ENCODE peak calls at places on chromosomes 6 and 20, in seven cellular contexts. One of them, this sample, is unnamed.

GRCh38 chr20:23770384-23770783 is 19.6 kb upstream of the CST1 start:
- DNase-seq in NCI-H226: no peak
- DNase-seq in A549: no peak
- DNase-seq in NCI-H1436: no peak
- DNase-seq in foreskin keratinocyte: no peak
- DNase-seq in foreskin fibroblast: no peak
- DNase-seq in head of caudate nucleus: no peak
- DNase-seq in this sample: no peak

GRCh38 chr6:108750801-108751200 is 97.4 kb upstream of the ARMC2 start:
- DNase-seq in NCI-H226: no peak
- DNase-seq in NCI-H1436: no peak
- DNase-seq in foreskin fibroblast: no peak
- DNase-seq in foreskin keratinocyte: no peak
- DNase-seq in head of caudate nucleus: no peak
- DNase-seq in A549: no peak
- DNase-seq in this sample: no peak

GRCh38 chr20:6492396-6493055 is 275.0 kb upstream of the BMP2 start:
- DNase-seq in NCI-H226: no peak
- DNase-seq in foreskin fibroblast: no peak
- DNase-seq in NCI-H1436: no peak
- DNase-seq in head of caudate nucleus: no peak
- DNase-seq in foreskin keratinocyte: peak
- DNase-seq in A549: no peak
- DNase-seq in this sample: peak

GRCh38 chr6:134535831-134536230 is 217.9 kb upstream of the SGK1 start:
- DNase-seq in foreskin keratinocyte: no peak
- DNase-seq in NCI-H226: peak
- DNase-seq in head of caudate nucleus: no peak
- DNase-seq in NCI-H1436: no peak
- DNase-seq in foreskin fibroblast: no peak
- DNase-seq in A549: no peak
- DNase-seq in this sample: no peak

GRCh38 chr6:161369339-161369738 is 95.5 kb upstream of the AGPAT4 start:
- DNase-seq in A549: peak
- DNase-seq in foreskin fibroblast: peak
- DNase-seq in foreskin keratinocyte: peak
- DNase-seq in head of caudate nucleus: no peak
- DNase-seq in NCI-H1436: no peak
- DNase-seq in NCI-H226: peak
- DNase-seq in this sample: no peak

GRCh38 chr6:25617997-25618396 is 34.0 kb upstream of the SCGN start:
- DNase-seq in A549: no peak
- DNase-seq in foreskin keratinocyte: no peak
- DNase-seq in NCI-H226: no peak
- DNase-seq in NCI-H1436: no peak
- DNase-seq in head of caudate nucleus: no peak
- DNase-seq in foreskin fibroblast: no peak
- DNase-seq in this sample: no peak

GRCh38 chr6:123803862-123804681 is at the start of gene NKAIN2:
- DNase-seq in A549: no peak
- DNase-seq in NCI-H1436: peak
- DNase-seq in foreskin fibroblast: no peak
- DNase-seq in head of caudate nucleus: peak
- DNase-seq in foreskin keratinocyte: no peak
- DNase-seq in NCI-H226: peak
- DNase-seq in this sample: peak

GRCh38 chr20:23230766-23231385 is 119.7 kb upstream of the NXT1 start:
- DNase-seq in foreskin keratinocyte: no peak
- DNase-seq in A549: no peak
- DNase-seq in head of caudate nucleus: no peak
- DNase-seq in foreskin fibroblast: no peak
- DNase-seq in NCI-H1436: no peak
- DNase-seq in NCI-H226: no peak
- DNase-seq in this sample: no peak

GRCh38 chr6:99130897-99131873 is 183.4 kb upstream of the FBXL4 start:
- DNase-seq in A549: no peak
- DNase-seq in NCI-H1436: no peak
- DNase-seq in head of caudate nucleus: no peak
- DNase-seq in foreskin fibroblast: no peak
- DNase-seq in foreskin keratinocyte: no peak
- DNase-seq in NCI-H226: no peak
- DNase-seq in this sample: no peak

GRCh38 chr6:36725581-36725980 is 28.0 kb downstream of the RAB44 start:
- DNase-seq in foreskin fibroblast: no peak
- DNase-seq in NCI-H226: no peak
- DNase-seq in NCI-H1436: no peak
- DNase-seq in foreskin keratinocyte: no peak
- DNase-seq in head of caudate nucleus: no peak
- DNase-seq in A549: no peak
- DNase-seq in this sample: no peak

GRCh38 chr20:47749367-47749766 is 35.9 kb downstream of the SULF2 start:
- DNase-seq in A549: no peak
- DNase-seq in NCI-H1436: no peak
- DNase-seq in foreskin fibroblast: no peak
- DNase-seq in foreskin keratinocyte: no peak
- DNase-seq in NCI-H226: no peak
- DNase-seq in head of caudate nucleus: no peak
- DNase-seq in this sample: no peak

GRCh38 chr20:20410678-20411077 is 42.8 kb downstream of the INSM1 start:
- DNase-seq in foreskin keratinocyte: no peak
- DNase-seq in head of caudate nucleus: peak
- DNase-seq in A549: no peak
- DNase-seq in NCI-H1436: peak
- DNase-seq in NCI-H226: peak
- DNase-seq in foreskin fibroblast: no peak
- DNase-seq in this sample: peak

GRCh38 chr6:111382476-111383294 is 100.3 kb downstream of the REV3L start:
- DNase-seq in foreskin fibroblast: no peak
- DNase-seq in head of caudate nucleus: no peak
- DNase-seq in A549: no peak
- DNase-seq in NCI-H1436: no peak
- DNase-seq in foreskin keratinocyte: no peak
- DNase-seq in NCI-H226: no peak
- DNase-seq in this sample: no peak

GRCh38 chr6:43774776-43775583 is 5.0 kb downstream of the VEGFA start:
- DNase-seq in NCI-H226: peak
- DNase-seq in foreskin keratinocyte: no peak
- DNase-seq in A549: peak
- DNase-seq in NCI-H1436: peak
- DNase-seq in head of caudate nucleus: peak
- DNase-seq in foreskin fibroblast: peak
- DNase-seq in this sample: peak

This sample was measured in NCI-H2227 treated with DMSO at 0.1 percent for 48 hours.